ENCODE peak calls at places on chromosomes 16 and 17, in eight cellular contexts. D, Z, V, G, Q, A, P and R are unnamed samples.

GRCh38 chr17:40813804-40814203 is 8.6 kb downstream of the KRT10 start:
- DNase-seq in D (no peak), Z (no peak), V (no peak), G (no peak), Q (peak; percentile 33), A (no peak), P (no peak), R (no peak)

GRCh38 chr16:22308824-22309520 is 11.8 kb downstream of the POLR3E start:
- DNase-seq in D (no peak), Z (no peak), V (no peak), G (no peak), Q (no peak), A (no peak), P (no peak), R (no peak)

GRCh38 chr16:70789231-70789926 is 11.6 kb downstream of the VAC14 start:
- DNase-seq in D (no peak), Z (no peak), V (peak; percentile 48), G (no peak), Q (peak; percentile 80), A (no peak), P (peak; percentile 82), R (peak; percentile 69)

GRCh38 chr17:27620721-27621120 is 10.3 kb upstream of the LGALS9 start:
- DNase-seq in D (no peak), Z (no peak), V (no peak), G (no peak), Q (no peak), A (no peak), P (no peak), R (no peak)

GRCh38 chr16:88560722-88561484 is 9.3 kb upstream of the ZC3H18 start:
- DNase-seq in D (no peak), Z (no peak), V (no peak), G (peak; percentile 77), Q (peak; percentile 22), A (no peak), P (peak; percentile 50), R (peak; percentile 91)

GRCh38 chr17:10183931-10184930 is 14.2 kb downstream of the GAS7 start:
- DNase-seq in D (no peak), Z (no peak), V (no peak), G (peak; percentile 84), Q (no peak), A (no peak), P (no peak), R (peak; percentile 77)

GRCh38 chr17:3602499-3602898 is 6.7 kb downstream of the TRPV1 start:
- DNase-seq in D (no peak), Z (peak; percentile 5), V (no peak), G (peak; percentile 79), Q (peak; percentile 40), A (no peak), P (peak; percentile 27), R (peak; percentile 86)

GRCh38 chr16:30183961-30184429 is 593 bp downstream of the CORO1A start:
- DNase-seq in D (peak; percentile 93), Z (peak; percentile 70), V (no peak), G (no peak), Q (no peak), A (no peak), P (no peak), R (peak; percentile 44)

GRCh38 chr16:3824121-3824795 is 56.3 kb downstream of the CREBBP start:
- DNase-seq in D (no peak), Z (no peak), V (no peak), G (no peak), Q (no peak), A (no peak), P (no peak), R (no peak)

GRCh38 chr17:72187544-72187943 is 66.7 kb downstream of the SOX9 start:
- DNase-seq in D (no peak), Z (no peak), V (no peak), G (no peak), Q (peak; percentile 6), A (peak; percentile 59), P (peak; percentile 47), R (no peak)

GRCh38 chr17:65896889-65897288 is 295.0 kb downstream of the CEP112 start:
- DNase-seq in D (no peak), Z (no peak), V (no peak), G (no peak), Q (no peak), A (peak; percentile 54), P (no peak), R (no peak)

GRCh38 chr17:4514779-4515178 is 16.1 kb downstream of the SPNS2 start:
- DNase-seq in D (no peak), Z (no peak), V (no peak), G (no peak), Q (no peak), A (no peak), P (no peak), R (no peak)

GRCh38 chr16:71250461-71251232 is 20.1 kb upstream of the HYDIN start:
- DNase-seq in D (no peak), Z (no peak), V (no peak), G (no peak), Q (peak; percentile 6), A (no peak), P (peak; percentile 12), R (no peak)

GRCh38 chr17:63246344-63246743 is 199.8 kb downstream of the CYB561 start:
- DNase-seq in D (no peak), Z (no peak), V (no peak), G (no peak), Q (peak; percentile 49), A (no peak), P (no peak), R (no peak)

GRCh38 chr16:54454616-54455015 is 168.0 kb upstream of the IRX3 start:
- DNase-seq in D (no peak), Z (no peak), V (no peak), G (no peak), Q (no peak), A (no peak), P (no peak), R (no peak)

GRCh38 chr17:58205936-58206335 is 13.1 kb downstream of the MKS1 start:
- DNase-seq in D (no peak), Z (no peak), V (no peak), G (no peak), Q (no peak), A (no peak), P (no peak), R (no peak)

GRCh38 chr16:67807148-67807682 is 526 bp downstream of the TSNAXIP1 start:
- DNase-seq in D (no peak), Z (no peak), V (no peak), G (no peak), Q (no peak), A (no peak), P (no peak), R (no peak)

GRCh38 chr17:6413073-6413472 is 21.8 kb downstream of the AIPL1 start:
- DNase-seq in D (no peak), Z (no peak), V (peak; percentile 54), G (peak; percentile 61), Q (peak; percentile 49), A (no peak), P (peak; percentile 77), R (no peak)

GRCh38 chr16:86768999-86769398 is 190.7 kb downstream of the FOXL1 start:
- DNase-seq in D (no peak), Z (no peak), V (no peak), G (no peak), Q (peak; percentile 38), A (no peak), P (no peak), R (no peak)

GRCh38 chr16:15051387-15051951 is 4.4 kb downstream of the NTAN1 start:
- DNase-seq in D (no peak), Z (no peak), V (no peak), G (no peak), Q (no peak), A (no peak), P (no peak), R (no peak)

GRCh38 chr17:36183001-36183810 is 6.8 kb upstream of the TBC1D3B start:
- DNase-seq in D (no peak), Z (no peak), V (peak; percentile 74), G (peak; percentile 74), Q (peak; percentile 24), A (peak; percentile 5), P (peak; percentile 76), R (peak; percentile 99)

GRCh38 chr16:9798474-9798873 is 383.8 kb downstream of the GRIN2A start:
- DNase-seq in D (no peak), Z (no peak), V (no peak), G (no peak), Q (no peak), A (no peak), P (no peak), R (no peak)

GRCh38 chr16:56294599-56294998 is 103.3 kb downstream of the GNAO1 start:
- DNase-seq in D (no peak), Z (no peak), V (peak; percentile 72), G (no peak), Q (peak; percentile 71), A (no peak), P (peak; percentile 51), R (no peak)

GRCh38 chr16:8645831-8646230 is 24.3 kb downstream of the METTL22 start:
- DNase-seq in D (no peak), Z (no peak), V (no peak), G (no peak), Q (no peak), A (no peak), P (no peak), R (no peak)

GRCh38 chr16:77171750-77172635 is 19.0 kb upstream of the MON1B start:
- DNase-seq in D (no peak), Z (peak; percentile 20), V (peak; percentile 66), G (peak; percentile 67), Q (peak; percentile 78), A (no peak), P (peak; percentile 79), R (peak; percentile 55)

GRCh38 chr17:69558796-69559195 is 144.3 kb downstream of the MAP2K6 start:
- DNase-seq in D (no peak), Z (no peak), V (no peak), G (no peak), Q (no peak), A (no peak), P (no peak), R (no peak)

GRCh38 chr17:17036520-17036998 is 5.7 kb upstream of the MPRIP start:
- DNase-seq in D (no peak), Z (no peak), V (no peak), G (no peak), Q (peak; percentile 44), A (no peak), P (no peak), R (no peak)

GRCh38 chr16:89490386-89491237 is at the start of gene ANKRD11:
- DNase-seq in D (peak; percentile 98), Z (peak; percentile 98), V (peak; percentile 100), G (peak; percentile 100), Q (peak; percentile 100), A (peak; percentile 94), P (peak; percentile 100), R (peak; percentile 99)

GRCh38 chr17:80656590-80656989 is 112.0 kb downstream of the RPTOR start:
- DNase-seq in D (no peak), Z (no peak), V (no peak), G (no peak), Q (no peak), A (no peak), P (no peak), R (peak; percentile 46)

GRCh38 chr16:80968386-80969113 is 38.1 kb downstream of the CMC2 start:
- DNase-seq in D (no peak), Z (no peak), V (no peak), G (no peak), Q (peak; percentile 71), A (no peak), P (peak; percentile 28), R (no peak)